ENCODE peak calls at places on chromosomes 12 and 14, in six cellular contexts. O, G, X, F, Y and W are unnamed samples.

GRCh38 chr14:99252940-99253868 is 18.8 kb downstream of the BCL11B start:
- DNase-seq in O (no peak), G (no peak), X (no peak), F (no peak), Y (no peak), W (no peak)

GRCh38 chr12:108295631-108296030 is 43.5 kb downstream of the CMKLR1 start:
- DNase-seq in O (no peak), G (no peak), X (no peak), F (no peak), Y (no peak), W (no peak)

GRCh38 chr14:64963611-64964010 is 8.5 kb downstream of the RAB15 start:
- DNase-seq in O (no peak), G (no peak), X (no peak), F (no peak), Y (no peak), W (no peak)

GRCh38 chr12:2284321-2284813 is 231.6 kb downstream of the CACNA1C start:
- DNase-seq in O (no peak), G (no peak), X (no peak), F (no peak), Y (no peak), W (no peak)

GRCh38 chr12:2084553-2085296 is 31.9 kb downstream of the CACNA1C start:
- DNase-seq in O (no peak), G (no peak), X (no peak), F (no peak), Y (peak; percentile 61), W (no peak)

GRCh38 chr12:74539765-74540526 is 2.3 kb downstream of the ATXN7L3B start:
- DNase-seq in O (no peak), G (no peak), X (no peak), F (no peak), Y (no peak), W (no peak)

GRCh38 chr14:68897559-68898160 is 81.4 kb downstream of the ACTN1 start:
- DNase-seq in O (no peak), G (no peak), X (no peak), F (no peak), Y (no peak), W (no peak)

GRCh38 chr14:73463411-73463810 is 5.1 kb upstream of the NUMB start:
- DNase-seq in O (peak; percentile 75), G (no peak), X (no peak), F (no peak), Y (peak; percentile 59), W (no peak)

GRCh38 chr12:122994781-122995502 is 14.5 kb downstream of the ARL6IP4 start:
- DNase-seq in O (no peak), G (no peak), X (no peak), F (no peak), Y (no peak), W (no peak)

GRCh38 chr14:68886109-68886434 is 93.0 kb downstream of the ACTN1 start:
- DNase-seq in O (no peak), G (no peak), X (no peak), F (no peak), Y (no peak), W (no peak)

GRCh38 chr12:62722971-62723680 is 211.8 kb downstream of the PPM1H start:
- DNase-seq in O (no peak), G (no peak), X (no peak), F (no peak), Y (no peak), W (no peak)

GRCh38 chr12:131441638-131442336 is 269.1 kb upstream of the SFSWAP start:
- DNase-seq in O (no peak), G (no peak), X (no peak), F (no peak), Y (no peak), W (no peak)

GRCh38 chr12:96094201-96094600 is 58.8 kb upstream of the LTA4H start:
- DNase-seq in O (no peak), G (no peak), X (no peak), F (no peak), Y (peak; percentile 23), W (no peak)

GRCh38 chr12:64890873-64891468 is 66.5 kb downstream of the TBC1D30 start:
- DNase-seq in O (no peak), G (no peak), X (no peak), F (peak; percentile 15), Y (no peak), W (peak; percentile 57)

GRCh38 chr14:24918822-24919221 is 131.1 kb downstream of the STXBP6 start:
- DNase-seq in O (no peak), G (no peak), X (no peak), F (no peak), Y (no peak), W (no peak)